ENCODE peak calls at places on chromosomes 7 and 10, in four cellular contexts. One of them, this sample, is unnamed.

GRCh38 chr7:106180721-106181120 is 68.6 kb upstream of the SYPL1 start:
- DNase-seq in H1: no peak
- DNase-seq in hepatocyte: no peak
- DNase-seq in left ventricle myocardium inferior: no peak
- DNase-seq in this sample: no peak

GRCh38 chr7:73668103-73668937 is 689 bp downstream of the VPS37D start:
- DNase-seq in H1: no peak
- DNase-seq in hepatocyte: peak; percentile 44
- DNase-seq in left ventricle myocardium inferior: no peak
- DNase-seq in this sample: no peak

GRCh38 chr10:13161267-13162012 is at the start of gene MCM10:
- DNase-seq in H1: peak; percentile 99
- DNase-seq in hepatocyte: peak; percentile 99
- DNase-seq in left ventricle myocardium inferior: peak; percentile 97
- DNase-seq in this sample: peak; percentile 97

GRCh38 chr7:2894118-2894940 is 50.2 kb upstream of the GNA12 start:
- DNase-seq in hepatocyte: no peak
- DNase-seq in left ventricle myocardium inferior: no peak
- DNase-seq in H1: no peak
- DNase-seq in this sample: no peak

GRCh38 chr10:61628199-61628874 is 34.4 kb upstream of the CABCOCO1 start:
- DNase-seq in hepatocyte: no peak
- DNase-seq in left ventricle myocardium inferior: no peak
- DNase-seq in H1: no peak
- DNase-seq in this sample: no peak

GRCh38 chr10:93245772-93246171 is 172.1 kb downstream of the CYP26A1 start:
- DNase-seq in left ventricle myocardium inferior: no peak
- DNase-seq in H1: no peak
- DNase-seq in hepatocyte: no peak
- DNase-seq in this sample: no peak

GRCh38 chr7:11415101-11415500 is 416.9 kb downstream of the THSD7A start:
- DNase-seq in H1: no peak
- DNase-seq in left ventricle myocardium inferior: no peak
- DNase-seq in hepatocyte: no peak
- DNase-seq in this sample: no peak

GRCh38 chr7:7653568-7654187 is 13.1 kb downstream of the UMAD1 start:
- DNase-seq in H1: peak; percentile 85
- DNase-seq in hepatocyte: peak; percentile 16
- DNase-seq in left ventricle myocardium inferior: no peak
- DNase-seq in this sample: peak; percentile 30

GRCh38 chr10:132904814-132905649 is 37.3 kb downstream of the CFAP46 start:
- DNase-seq in hepatocyte: no peak
- DNase-seq in left ventricle myocardium inferior: no peak
- DNase-seq in H1: no peak
- DNase-seq in this sample: no peak

GRCh38 chr10:75228834-75229233 is 6.9 kb downstream of the COMTD1 start:
- DNase-seq in H1: no peak
- DNase-seq in hepatocyte: no peak
- DNase-seq in left ventricle myocardium inferior: no peak
- DNase-seq in this sample: no peak

GRCh38 chr10:670990-671389 is 18.5 kb downstream of the DIP2C start:
- DNase-seq in left ventricle myocardium inferior: no peak
- DNase-seq in hepatocyte: no peak
- DNase-seq in H1: peak; percentile 33
- DNase-seq in this sample: no peak

GRCh38 chr7:1021366-1021765 is 23.0 kb upstream of the GPR146 start:
- DNase-seq in hepatocyte: no peak
- DNase-seq in left ventricle myocardium inferior: no peak
- DNase-seq in H1: no peak
- DNase-seq in this sample: peak; percentile 44

GRCh38 chr7:157347217-157347904 is 10.6 kb downstream of the DNAJB6 start:
- DNase-seq in H1: no peak
- DNase-seq in hepatocyte: peak; percentile 34
- DNase-seq in left ventricle myocardium inferior: peak; percentile 29
- DNase-seq in this sample: no peak

GRCh38 chr10:104277785-104278184 is 8.8 kb downstream of the GSTO2 start:
- DNase-seq in H1: no peak
- DNase-seq in hepatocyte: no peak
- DNase-seq in left ventricle myocardium inferior: no peak
- DNase-seq in this sample: no peak

GRCh38 chr10:123974406-123974805 is 82.8 kb upstream of the CPXM2 start:
- DNase-seq in left ventricle myocardium inferior: no peak
- DNase-seq in hepatocyte: peak; percentile 43
- DNase-seq in H1: peak; percentile 46
- DNase-seq in this sample: peak; percentile 55

GRCh38 chr7:75995996-75996395 is 1.6 kb upstream of the TMEM120A start:
- DNase-seq in left ventricle myocardium inferior: no peak
- DNase-seq in hepatocyte: no peak
- DNase-seq in H1: no peak
- DNase-seq in this sample: no peak

GRCh38 chr7:27080844-27081423 is 14.9 kb downstream of the HOXA1 start:
- DNase-seq in hepatocyte: no peak
- DNase-seq in H1: no peak
- DNase-seq in left ventricle myocardium inferior: no peak
- DNase-seq in this sample: no peak

DNA sequence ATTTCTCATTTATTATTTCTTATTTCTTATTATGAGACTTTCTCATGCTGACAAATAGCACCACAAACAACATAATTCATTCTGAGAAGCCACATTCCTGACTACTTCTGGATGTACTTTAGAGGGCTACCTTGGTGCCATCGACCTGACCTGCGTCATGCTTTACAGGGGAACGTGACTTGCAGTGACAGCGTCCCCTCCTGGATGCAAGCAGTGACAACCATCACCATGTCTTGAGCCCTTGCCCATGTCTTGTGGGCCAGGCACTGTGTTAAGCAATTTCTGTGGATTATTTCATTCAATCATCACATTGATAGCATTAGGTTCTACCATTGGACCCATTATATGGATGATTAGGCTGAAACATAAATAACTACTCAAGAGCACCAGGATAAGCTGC is 137.0 kb downstream of the ANK3 start:
- DNase-seq in left ventricle myocardium inferior: no peak
- DNase-seq in hepatocyte: no peak
- DNase-seq in H1: no peak
- DNase-seq in this sample: no peak
- TF ChIP-seq CTCF in left ventricle myocardium inferior: no peak
- TF ChIP-seq CTCF in hepatocyte: no peak
- TF ChIP-seq CTCF in H1: peak; percentile 59
- TF ChIP-seq CTCF in this sample: no peak

GRCh38 chr7:41965951-41966505 is 263.1 kb upstream of the INHBA start:
- DNase-seq in hepatocyte: no peak
- DNase-seq in H1: no peak
- DNase-seq in left ventricle myocardium inferior: no peak
- DNase-seq in this sample: no peak
- H3K4me3 ChIP-seq in hepatocyte: no peak overlapping the region
- H3K4me3 ChIP-seq in H1: no peak overlapping the region
- H3K4me3 ChIP-seq in left ventricle myocardium inferior: no peak overlapping the region
- H3K4me3 ChIP-seq in this sample: no peak overlapping the region

DNA sequence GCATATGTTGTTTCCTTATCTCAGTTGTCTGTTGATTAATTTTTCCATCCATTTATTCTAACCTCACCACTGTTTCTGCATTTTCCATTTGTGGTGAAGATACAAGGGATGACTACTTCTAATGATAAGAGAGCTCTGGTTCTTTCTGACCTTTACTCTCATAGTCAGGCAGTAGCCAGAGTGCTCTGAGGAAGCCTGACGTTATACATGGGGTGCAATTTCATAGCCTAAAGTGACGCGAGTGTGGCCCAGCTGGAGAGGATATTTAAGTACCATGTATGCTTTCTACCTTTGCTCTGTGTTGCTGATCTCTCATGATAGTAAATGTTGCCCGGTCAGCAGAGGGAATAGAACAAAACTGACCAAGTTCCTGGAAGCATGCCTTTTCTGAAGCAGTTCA is 33.9 kb upstream of the CYCS start:
- DNase-seq in left ventricle myocardium inferior: no peak
- DNase-seq in H1: no peak
- DNase-seq in hepatocyte: peak; percentile 13
- DNase-seq in this sample: no peak
- H3K36me3 ChIP-seq in left ventricle myocardium inferior: peaks cover 13% of the 10 kb centered on the region
- H3K36me3 ChIP-seq in H1: no peaks in the 10 kb centered on the region
- H3K36me3 ChIP-seq in hepatocyte: no peaks in the 10 kb centered on the region
- H3K36me3 ChIP-seq in this sample: no peaks in the 10 kb centered on the region

GRCh38 chr10:54133201-54133600 is 667.8 kb downstream of the PCDH15 start:
- DNase-seq in left ventricle myocardium inferior: no peak
- DNase-seq in hepatocyte: peak; percentile 16
- DNase-seq in H1: no peak
- DNase-seq in this sample: no peak
- TF ChIP-seq CTCF in left ventricle myocardium inferior: peak; percentile 20
- TF ChIP-seq CTCF in hepatocyte: peak; percentile 47
- TF ChIP-seq CTCF in H1: peak; percentile 40
- TF ChIP-seq CTCF in this sample: peak; percentile 58

DNA sequence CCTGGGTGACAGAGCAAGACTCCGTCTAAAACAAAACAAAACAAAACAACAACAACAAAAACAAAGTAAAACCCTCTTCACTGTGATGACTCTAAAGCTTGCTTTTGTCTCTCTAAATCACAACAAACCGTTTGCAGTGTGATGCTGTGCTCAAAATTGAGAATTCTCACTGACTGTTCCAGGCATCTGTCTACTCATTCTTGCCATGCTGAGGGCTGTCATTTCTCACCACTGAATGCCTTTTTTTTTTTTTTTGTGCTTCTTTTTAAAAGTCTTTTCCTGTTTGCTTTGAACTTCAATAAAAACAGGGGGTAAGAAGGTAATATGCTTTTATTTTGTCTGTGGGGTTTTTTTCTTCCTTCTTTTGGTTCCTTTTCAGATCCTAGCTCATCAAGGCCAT is 10.4 kb downstream of the FAS start:
- DNase-seq in left ventricle myocardium inferior: no peak
- DNase-seq in H1: no peak
- DNase-seq in hepatocyte: no peak
- DNase-seq in this sample: no peak
- H3K4me3 ChIP-seq in left ventricle myocardium inferior: peak overlapping the region; percentile 31
- H3K4me3 ChIP-seq in H1: no peak overlapping the region
- H3K4me3 ChIP-seq in hepatocyte: no peak overlapping the region
- H3K4me3 ChIP-seq in this sample: no peak overlapping the region

GRCh38 chr10:128297709-128298457 is 171.7 kb upstream of the MKI67 start:
- DNase-seq in left ventricle myocardium inferior: no peak
- DNase-seq in H1: no peak
- DNase-seq in hepatocyte: no peak
- DNase-seq in this sample: no peak
- H3K36me3 ChIP-seq in left ventricle myocardium inferior: no peaks in the 10 kb centered on the region
- H3K36me3 ChIP-seq in H1: no peaks in the 10 kb centered on the region
- H3K36me3 ChIP-seq in hepatocyte: no peaks in the 10 kb centered on the region
- H3K36me3 ChIP-seq in this sample: no peaks in the 10 kb centered on the region

GRCh38 chr7:104341545-104341944 is 13.1 kb downstream of the LHFPL3 start:
- DNase-seq in H1: peak; percentile 61
- DNase-seq in left ventricle myocardium inferior: no peak
- DNase-seq in hepatocyte: peak; percentile 29
- DNase-seq in this sample: peak; percentile 64
- TF ChIP-seq CTCF in H1: peak; percentile 79
- TF ChIP-seq CTCF in left ventricle myocardium inferior: no peak
- TF ChIP-seq CTCF in hepatocyte: peak; percentile 37
- TF ChIP-seq CTCF in this sample: peak; percentile 78